ENCODE peak calls at places on chromosomes 4 and X, in seven cellular contexts. One of them, this sample, is unnamed.

GRCh38 chr4:169583563-169583962 is 28.8 kb downstream of the NEK1 start:
- DNase-seq in AG10803: peak
- DNase-seq in activated CD8-positive, alpha-beta memory T cell treated with anti-CD3 and anti-CD28 coated beads, Interleukin-2, amount 10 ng/mL, durations not matched to agents 7 days and 5 days: no peak
- DNase-seq in AG09319: peak
- DNase-seq in lower lobe of right lung: no peak
- DNase-seq in B cell: no peak
- DNase-seq in iris pigment epithelial cell: peak
- DNase-seq in this sample: no peak

GRCh38 chrX:139290310-139290709 is 240.2 kb upstream of the F9 start:
- DNase-seq in lower lobe of right lung: no peak
- DNase-seq in AG09319: no peak
- DNase-seq in iris pigment epithelial cell: no peak
- DNase-seq in activated CD8-positive, alpha-beta memory T cell treated with anti-CD3 and anti-CD28 coated beads, Interleukin-2, amount 10 ng/mL, durations not matched to agents 7 days and 5 days: no peak
- DNase-seq in B cell: no peak
- DNase-seq in AG10803: peak
- DNase-seq in this sample: no peak

GRCh38 chr4:145531193-145531592 is 49.5 kb downstream of the SMAD1 start:
- DNase-seq in AG10803: no peak
- DNase-seq in AG09319: no peak
- DNase-seq in iris pigment epithelial cell: no peak
- DNase-seq in activated CD8-positive, alpha-beta memory T cell treated with anti-CD3 and anti-CD28 coated beads, Interleukin-2, amount 10 ng/mL, durations not matched to agents 7 days and 5 days: no peak
- DNase-seq in B cell: no peak
- DNase-seq in lower lobe of right lung: no peak
- DNase-seq in this sample: no peak

GRCh38 chrX:154002215-154002719 is 17.4 kb downstream of the IRAK1 start:
- DNase-seq in iris pigment epithelial cell: peak
- DNase-seq in lower lobe of right lung: peak
- DNase-seq in AG10803: peak
- DNase-seq in activated CD8-positive, alpha-beta memory T cell treated with anti-CD3 and anti-CD28 coated beads, Interleukin-2, amount 10 ng/mL, durations not matched to agents 7 days and 5 days: peak
- DNase-seq in AG09319: peak
- DNase-seq in B cell: no peak
- DNase-seq in this sample: no peak

GRCh38 chr4:39469429-39470077 is 10.7 kb downstream of the LIAS start:
- DNase-seq in iris pigment epithelial cell: peak
- DNase-seq in AG09319: peak
- DNase-seq in activated CD8-positive, alpha-beta memory T cell treated with anti-CD3 and anti-CD28 coated beads, Interleukin-2, amount 10 ng/mL, durations not matched to agents 7 days and 5 days: no peak
- DNase-seq in AG10803: peak
- DNase-seq in B cell: peak
- DNase-seq in lower lobe of right lung: no peak
- DNase-seq in this sample: peak

GRCh38 chr4:19983072-19983471 is 268.6 kb upstream of the SLIT2 start:
- DNase-seq in AG10803: peak
- DNase-seq in AG09319: peak
- DNase-seq in activated CD8-positive, alpha-beta memory T cell treated with anti-CD3 and anti-CD28 coated beads, Interleukin-2, amount 10 ng/mL, durations not matched to agents 7 days and 5 days: no peak
- DNase-seq in B cell: no peak
- DNase-seq in lower lobe of right lung: no peak
- DNase-seq in iris pigment epithelial cell: peak
- DNase-seq in this sample: no peak

GRCh38 chr4:2729533-2729875 is 26.6 kb downstream of the TNIP2 start:
- DNase-seq in B cell: no peak
- DNase-seq in lower lobe of right lung: no peak
- DNase-seq in activated CD8-positive, alpha-beta memory T cell treated with anti-CD3 and anti-CD28 coated beads, Interleukin-2, amount 10 ng/mL, durations not matched to agents 7 days and 5 days: no peak
- DNase-seq in AG10803: no peak
- DNase-seq in iris pigment epithelial cell: no peak
- DNase-seq in AG09319: no peak
- DNase-seq in this sample: no peak

GRCh38 chrX:93259029-93259428 is 414.3 kb downstream of the NAP1L3 start:
- DNase-seq in activated CD8-positive, alpha-beta memory T cell treated with anti-CD3 and anti-CD28 coated beads, Interleukin-2, amount 10 ng/mL, durations not matched to agents 7 days and 5 days: no peak
- DNase-seq in B cell: no peak
- DNase-seq in AG09319: no peak
- DNase-seq in iris pigment epithelial cell: no peak
- DNase-seq in AG10803: no peak
- DNase-seq in lower lobe of right lung: no peak
- DNase-seq in this sample: no peak

GRCh38 chrX:68940601-68941000 is 111.8 kb downstream of the EFNB1 start:
- DNase-seq in AG10803: no peak
- DNase-seq in activated CD8-positive, alpha-beta memory T cell treated with anti-CD3 and anti-CD28 coated beads, Interleukin-2, amount 10 ng/mL, durations not matched to agents 7 days and 5 days: no peak
- DNase-seq in lower lobe of right lung: no peak
- DNase-seq in iris pigment epithelial cell: no peak
- DNase-seq in AG09319: no peak
- DNase-seq in B cell: no peak
- DNase-seq in this sample: no peak

GRCh38 chrX:110418220-110418856 is 59.7 kb downstream of the RTL9 start:
- DNase-seq in B cell: no peak
- DNase-seq in lower lobe of right lung: peak
- DNase-seq in activated CD8-positive, alpha-beta memory T cell treated with anti-CD3 and anti-CD28 coated beads, Interleukin-2, amount 10 ng/mL, durations not matched to agents 7 days and 5 days: no peak
- DNase-seq in AG10803: peak
- DNase-seq in AG09319: no peak
- DNase-seq in iris pigment epithelial cell: peak
- DNase-seq in this sample: no peak

GRCh38 chrX:30653415-30654131 is at the start of gene GK:
- DNase-seq in AG09319: no peak
- DNase-seq in B cell: no peak
- DNase-seq in AG10803: peak
- DNase-seq in activated CD8-positive, alpha-beta memory T cell treated with anti-CD3 and anti-CD28 coated beads, Interleukin-2, amount 10 ng/mL, durations not matched to agents 7 days and 5 days: peak
- DNase-seq in lower lobe of right lung: peak
- DNase-seq in iris pigment epithelial cell: no peak
- DNase-seq in this sample: no peak

GRCh38 chrX:48045410-48046311 is 25.8 kb downstream of the ZNF630 start:
- DNase-seq in B cell: no peak
- DNase-seq in lower lobe of right lung: no peak
- DNase-seq in iris pigment epithelial cell: peak
- DNase-seq in AG10803: peak
- DNase-seq in activated CD8-positive, alpha-beta memory T cell treated with anti-CD3 and anti-CD28 coated beads, Interleukin-2, amount 10 ng/mL, durations not matched to agents 7 days and 5 days: no peak
- DNase-seq in AG09319: peak
- DNase-seq in this sample: no peak

GRCh38 chr4:59655996-59656395 is 1544.1 kb upstream of the ADGRL3 start:
- DNase-seq in B cell: no peak
- DNase-seq in iris pigment epithelial cell: no peak
- DNase-seq in lower lobe of right lung: no peak
- DNase-seq in AG10803: no peak
- DNase-seq in AG09319: no peak
- DNase-seq in activated CD8-positive, alpha-beta memory T cell treated with anti-CD3 and anti-CD28 coated beads, Interleukin-2, amount 10 ng/mL, durations not matched to agents 7 days and 5 days: no peak
- DNase-seq in this sample: no peak

GRCh38 chr4:156815717-156816319 is 155.8 kb downstream of the PDGFC start:
- DNase-seq in iris pigment epithelial cell: no peak
- DNase-seq in activated CD8-positive, alpha-beta memory T cell treated with anti-CD3 and anti-CD28 coated beads, Interleukin-2, amount 10 ng/mL, durations not matched to agents 7 days and 5 days: no peak
- DNase-seq in B cell: no peak
- DNase-seq in AG09319: no peak
- DNase-seq in lower lobe of right lung: no peak
- DNase-seq in AG10803: no peak
- DNase-seq in this sample: no peak

GRCh38 chrX:132369650-132370049 is 119.2 kb downstream of the MBNL3 start:
- DNase-seq in activated CD8-positive, alpha-beta memory T cell treated with anti-CD3 and anti-CD28 coated beads, Interleukin-2, amount 10 ng/mL, durations not matched to agents 7 days and 5 days: no peak
- DNase-seq in iris pigment epithelial cell: no peak
- DNase-seq in lower lobe of right lung: no peak
- DNase-seq in B cell: no peak
- DNase-seq in AG10803: no peak
- DNase-seq in AG09319: no peak
- DNase-seq in this sample: no peak